ENCODE peak calls at places on chromosomes 3 and 15, in eight cellular contexts. I is posterior vena cava; L is RCC 7860; R is activated effector memory CD4-positive, alpha-beta T cell treated with anti-CD3 and anti-CD28 coated beads, Interleukin-2, amount 50 U/mL, for 16 hours; T is MCF 10A; U is activated CD4-positive, alpha-beta T cell treated with anti-CD3 and anti-CD28 coated beads, Interleukin-2, amount 50 U/mL, for 48 hours; S is stimulated activated CD4-positive, alpha-beta T cell treated with anti-CD3 and anti-CD28 coated beads, Interleukin-4, amount 100 ng/mL, for 1 hour; C is psoas muscle. P is an unnamed sample.

GRCh38 chr3:182738583-182739514 is 54.5 kb upstream of the ATP11B start:
- DNase-seq in I (no peak), L (peak), R (no peak), T (peak), U (no peak), S (no peak), C (no peak), P (no peak)

GRCh38 chr3:25448750-25449684 is 21.0 kb downstream of the RARB start:
- DNase-seq in I (peak), L (peak), R (no peak), T (peak), U (no peak), S (no peak), C (peak), P (no peak)

GRCh38 chr3:111729087-111729846 is 129.8 kb upstream of the PHLDB2 start:
- DNase-seq in I (peak), L (no peak), R (no peak), T (peak), U (no peak), S (no peak), C (peak), P (no peak)

GRCh38 chr15:66251790-66252355 is 1.7 kb downstream of the MEGF11 start:
- DNase-seq in I (no peak), L (no peak), R (no peak), T (no peak), U (no peak), S (peak), C (no peak), P (no peak)

GRCh38 chr3:72214065-72215048 is 429.4 kb upstream of the PROK2 start:
- DNase-seq in I (no peak), L (no peak), R (no peak), T (no peak), U (no peak), S (no peak), C (no peak), P (no peak)

GRCh38 chr15:51144021-51144532 is 49.4 kb upstream of the TNFAIP8L3 start:
- DNase-seq in I (no peak), L (no peak), R (no peak), T (peak), U (no peak), S (no peak), C (no peak), P (no peak)

GRCh38 chr15:41465822-41466421 is 27.8 kb upstream of the ITPKA start:
- DNase-seq in I (no peak), L (peak), R (peak), T (peak), U (no peak), S (no peak), C (no peak), P (no peak)

GRCh38 chr15:43772624-43773023 is 4.1 kb downstream of the ELL3 start:
- DNase-seq in I (no peak), L (no peak), R (no peak), T (no peak), U (no peak), S (no peak), C (no peak), P (no peak)

GRCh38 chr3:112437146-112438022 is 61.9 kb downstream of the BTLA start:
- DNase-seq in I (no peak), L (peak), R (no peak), T (peak), U (no peak), S (no peak), C (no peak), P (no peak)

GRCh38 chr15:27361418-27361817 is 390.4 kb downstream of the GABRG3 start:
- DNase-seq in I (no peak), L (no peak), R (no peak), T (no peak), U (no peak), S (no peak), C (no peak), P (no peak)

GRCh38 chr3:32817195-32817560 is 619 bp upstream of the TRIM71 start:
- DNase-seq in I (peak), L (no peak), R (peak), T (no peak), U (no peak), S (no peak), C (no peak), P (peak)

GRCh38 chr15:22944651-22945050 is 35.5 kb downstream of the CYFIP1 start:
- DNase-seq in I (no peak), L (no peak), R (no peak), T (peak), U (no peak), S (no peak), C (no peak), P (no peak)

GRCh38 chr3:143865302-143865701 is 17.0 kb upstream of the SLC9A9 start:
- DNase-seq in I (no peak), L (no peak), R (no peak), T (no peak), U (no peak), S (no peak), C (no peak), P (no peak)

GRCh38 chr3:37668831-37669610 is 192.7 kb upstream of the CTDSPL start:
- DNase-seq in I (no peak), L (no peak), R (no peak), T (no peak), U (no peak), S (no peak), C (no peak), P (no peak)

GRCh38 chr15:77865701-77866100 is 211.8 kb downstream of the TBC1D2B start:
- DNase-seq in I (peak), L (no peak), R (peak), T (no peak), U (no peak), S (no peak), C (no peak), P (peak)

GRCh38 chr3:143208976-143209714 is 89.6 kb downstream of the CHST2 start:
- DNase-seq in I (no peak), L (no peak), R (no peak), T (no peak), U (no peak), S (no peak), C (no peak), P (no peak)

GRCh38 chr3:144028798-144029411 is 57.3 kb downstream of the DIPK2A start:
- DNase-seq in I (no peak), L (no peak), R (no peak), T (no peak), U (no peak), S (no peak), C (no peak), P (no peak)

GRCh38 chr3:190497809-190498208 is 16.1 kb upstream of the IL1RAP start:
- DNase-seq in I (no peak), L (no peak), R (no peak), T (no peak), U (no peak), S (no peak), C (no peak), P (no peak)

GRCh38 chr3:46923559-46924350 is 46.2 kb downstream of the PTH1R start:
- DNase-seq in I (peak), L (no peak), R (no peak), T (no peak), U (peak), S (peak), C (no peak), P (peak)

GRCh38 chr3:16090711-16091110 is 83.8 kb upstream of the GALNT15 start:
- DNase-seq in I (no peak), L (no peak), R (no peak), T (no peak), U (no peak), S (no peak), C (no peak), P (no peak)